ENCODE peak calls at places on chromosomes 5 and 9, in four cellular contexts. B is A549, A is astrocyte, Q is HepG2. G is an unnamed sample.

GRCh38 chr5:26121343-26121742 is 917.0 kb downstream of the CDH9 start:
- DNase-seq in B (no peak), A (no peak), Q (peak; percentile 15), G (peak; percentile 50)

GRCh38 chr9:33946779-33947535 is 101.7 kb downstream of the UBAP2 start:
- DNase-seq in B (no peak), A (peak; percentile 98), Q (no peak), G (no peak)

GRCh38 chr5:60533789-60534188 is 166.2 kb downstream of the DEPDC1B start:
- DNase-seq in B (no peak), A (no peak), Q (no peak), G (no peak)

GRCh38 chr9:109017061-109017460 is 3.8 kb upstream of the CTNNAL1 start:
- DNase-seq in B (no peak), A (no peak), Q (no peak), G (no peak)

GRCh38 chr5:135441256-135441915 is 5.8 kb downstream of the DCANP1 start:
- DNase-seq in B (no peak), A (no peak), Q (no peak), G (no peak)

GRCh38 chr9:75964431-75964830 is 74.0 kb downstream of the PCSK5 start:
- DNase-seq in B (no peak), A (peak; percentile 44), Q (peak; percentile 2), G (no peak)

GRCh38 chr5:150499437-150499956 is 8.4 kb upstream of the NDST1 start:
- DNase-seq in B (no peak), A (no peak), Q (no peak), G (no peak)

GRCh38 chr9:106420511-106420944 is 442.4 kb upstream of the ZNF462 start:
- DNase-seq in B (no peak), A (peak; percentile 57), Q (no peak), G (no peak)

GRCh38 chr5:38101897-38102296 is 156.5 kb upstream of the EGFLAM start:
- DNase-seq in B (no peak), A (no peak), Q (no peak), G (no peak)

DNA sequence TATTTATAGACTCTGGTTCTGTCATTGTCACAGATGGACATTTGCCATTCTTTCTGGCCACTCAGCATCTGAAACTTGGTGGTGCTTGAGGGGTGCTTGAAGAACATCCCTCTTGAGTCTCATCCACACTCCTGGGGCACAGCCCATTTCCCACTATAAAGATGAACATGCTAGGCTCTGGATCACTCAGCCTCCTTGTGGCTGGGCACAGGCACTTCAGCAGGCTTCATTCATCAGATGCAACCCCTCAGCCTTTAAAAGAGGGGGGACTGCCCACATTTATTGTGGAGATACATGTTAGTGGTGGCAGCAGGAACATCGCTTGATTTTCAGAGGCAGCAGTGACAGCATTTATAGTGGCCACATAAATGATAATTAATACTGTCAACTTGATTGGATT is 124.7 kb upstream of the NIPBL start:
- DNase-seq in B (no peak), A (no peak), Q (no peak), G (peak; percentile 69)
- TF ChIP-seq CTCF in B (no peak), A (no peak), Q (no peak), G (peak; percentile 54)

GRCh38 chr9:17486401-17486800 is 92.5 kb upstream of the SH3GL2 start:
- DNase-seq in B (no peak), A (no peak), Q (no peak), G (no peak)

GRCh38 chr9:17490110-17490509 is 88.8 kb upstream of the SH3GL2 start:
- DNase-seq in B (no peak), A (no peak), Q (no peak), G (no peak)

DNA sequence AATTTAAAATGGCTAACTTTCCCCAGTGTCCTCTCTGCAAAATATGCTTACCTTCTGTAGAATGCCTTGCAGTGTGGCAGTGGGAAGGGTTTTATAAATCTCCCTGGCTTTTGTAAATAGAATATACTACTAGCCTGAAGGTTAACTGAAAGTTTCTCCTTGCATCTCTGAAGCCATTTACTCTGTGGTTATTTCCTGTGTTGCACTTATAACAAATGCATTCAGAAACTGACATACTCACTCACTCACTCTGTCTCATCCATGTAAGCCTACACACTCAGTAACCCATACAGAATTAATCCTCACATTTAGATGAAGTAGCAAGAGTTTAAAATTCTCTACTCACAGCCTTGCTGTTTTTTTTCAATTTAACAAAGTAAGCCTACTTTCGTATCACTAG is 87.1 kb upstream of the SH3GL2 start:
- DNase-seq in B (no peak), A (no peak), Q (no peak), G (no peak)
- H3K4me2 ChIP-seq in B (no peak overlapping the region), A (no peak overlapping the region), Q (no peak overlapping the region), G (no peak overlapping the region)

DNA sequence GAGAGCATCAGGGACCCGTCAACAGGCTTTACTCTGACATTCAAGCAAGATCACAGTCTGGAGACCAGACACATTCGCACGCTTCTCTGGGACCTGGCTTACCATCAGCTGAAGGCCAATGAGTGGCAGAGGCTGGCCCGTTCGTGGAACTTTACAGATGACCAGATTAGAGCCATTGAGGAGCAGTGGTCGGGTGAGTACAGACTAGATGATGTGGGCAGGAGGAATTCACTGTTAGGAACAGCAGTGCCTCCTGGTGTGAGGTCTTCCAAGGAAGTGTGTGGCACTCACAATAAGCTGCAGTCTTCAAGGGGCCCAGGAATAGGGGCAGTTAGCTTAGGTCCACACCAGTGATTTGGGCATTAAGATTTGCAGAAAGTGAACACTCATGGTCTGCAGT is 50.4 kb downstream of the POC5 start:
- DNase-seq in B (no peak), A (no peak), Q (no peak), G (peak; percentile 24)
- TF ChIP-seq CTCF in B (no peak), A (no peak), Q (peak; percentile 23), G (peak; percentile 54)

GRCh38 chr9:130763585-130764200 is 70.1 kb downstream of the EXOSC2 start:
- DNase-seq in B (no peak), A (no peak), Q (no peak), G (no peak)
- H3K4me2 ChIP-seq in B (no peak overlapping the region), A (no peak overlapping the region), Q (no peak overlapping the region), G (no peak overlapping the region)

GRCh38 chr9:115694014-115694413 is 459.6 kb upstream of the PAPPA start:
- DNase-seq in B (peak; percentile 22), A (peak; percentile 86), Q (peak; percentile 11), G (peak; percentile 80)
- TF ChIP-seq CTCF in B (peak; percentile 78), A (peak; percentile 35), Q (peak; percentile 42), G (peak; percentile 84)

G was measured in GM23338.